ENCODE peak calls at places on chromosomes 1 and 21, in nine cellular contexts. V is breast epithelium, O is NB4, R is tibial nerve, C is fibroblast of the aortic adventitia, T is fibroblast of lung, M is thoracic aorta, X is GM12865, P is AG04449. Q is an unnamed sample.

GRCh38 chr1:73205294-73205973 is 923.1 kb upstream of the NEGR1 start:
- DNase-seq in V (no peak), O (peak; percentile 13), R (no peak), C (no peak), T (no peak), M (no peak), X (peak; percentile 1), P (no peak), Q (no peak)

GRCh38 chr1:187627516-187627915 is 798.8 kb downstream of the PLA2G4A start:
- DNase-seq in V (no peak), O (no peak), R (no peak), C (no peak), T (no peak), M (no peak), X (no peak), P (no peak), Q (no peak)

GRCh38 chr21:42616366-42617340 is 36.8 kb upstream of the PDE9A start:
- DNase-seq in V (no peak), O (no peak), R (no peak), C (no peak), T (no peak), M (no peak), X (no peak), P (no peak), Q (no peak)

GRCh38 chr1:230426246-230427101 is at the start of gene PGBD5:
- DNase-seq in V (peak; percentile 22), O (peak; percentile 86), R (no peak), C (peak; percentile 37), T (peak; percentile 48), M (no peak), X (peak; percentile 41), P (no peak), Q (no peak)

GRCh38 chr21:44496900-44497550 is 41.7 kb downstream of the LRRC3 start:
- DNase-seq in V (no peak), O (no peak), R (no peak), C (no peak), T (no peak), M (no peak), X (no peak), P (no peak), Q (no peak)

GRCh38 chr1:86062458-86062857 is 94.1 kb downstream of the COL24A1 start:
- DNase-seq in V (no peak), O (no peak), R (no peak), C (no peak), T (no peak), M (no peak), X (no peak), P (no peak), Q (no peak)

GRCh38 chr1:211326528-211327340 is at the start of gene TRAF5:
- DNase-seq in V (no peak), O (peak; percentile 65), R (no peak), C (peak; percentile 59), T (peak; percentile 59), M (no peak), X (peak; percentile 78), P (no peak), Q (no peak)

GRCh38 chr1:192126030-192126619 is 32.1 kb upstream of the RGS18 start:
- DNase-seq in V (no peak), O (no peak), R (no peak), C (no peak), T (no peak), M (no peak), X (no peak), P (no peak), Q (no peak)

GRCh38 chr21:37423103-37423502 is 56.5 kb downstream of the DYRK1A start:
- DNase-seq in V (no peak), O (no peak), R (no peak), C (no peak), T (no peak), M (no peak), X (no peak), P (no peak), Q (no peak)

GRCh38 chr1:35046730-35047129 is 15.0 kb upstream of the ZMYM6 start:
- DNase-seq in V (peak; percentile 54), O (no peak), R (no peak), C (no peak), T (no peak), M (no peak), X (no peak), P (no peak), Q (no peak)

GRCh38 chr21:35256468-35256988 is 207.4 kb upstream of the RUNX1 start:
- DNase-seq in V (peak; percentile 76), O (no peak), R (peak; percentile 45), C (peak; percentile 100), T (peak; percentile 99), M (peak; percentile 75), X (no peak), P (peak; percentile 95), Q (peak; percentile 96)

GRCh38 chr1:41664861-41665640 is 180.6 kb upstream of the EDN2 start:
- DNase-seq in V (peak; percentile 93), O (no peak), R (no peak), C (peak; percentile 80), T (peak; percentile 69), M (no peak), X (no peak), P (no peak), Q (peak; percentile 59)

GRCh38 chr1:62437273-62437945 is 560 bp downstream of the USP1 start:
- DNase-seq in V (peak; percentile 51), O (peak; percentile 51), R (no peak), C (peak; percentile 14), T (peak; percentile 23), M (no peak), X (no peak), P (no peak), Q (no peak)

GRCh38 chr1:188359315-188359714 is 1530.6 kb downstream of the PLA2G4A start:
- DNase-seq in V (no peak), O (no peak), R (no peak), C (no peak), T (no peak), M (no peak), X (no peak), P (no peak), Q (no peak)

GRCh38 chr21:42025392-42026071 is 15.4 kb upstream of the ZBTB21 start:
- DNase-seq in V (no peak), O (no peak), R (no peak), C (peak; percentile 66), T (peak; percentile 79), M (no peak), X (no peak), P (peak; percentile 46), Q (no peak)

GRCh38 chr1:183584155-183584554 is 6.1 kb downstream of the NCF2 start:
- DNase-seq in V (no peak), O (no peak), R (no peak), C (no peak), T (no peak), M (no peak), X (no peak), P (no peak), Q (no peak)

GRCh38 chr1:152022521-152022920 is 14.3 kb downstream of the S100A11 start:
- DNase-seq in V (no peak), O (no peak), R (no peak), C (no peak), T (no peak), M (no peak), X (no peak), P (no peak), Q (no peak)

GRCh38 chr1:7375329-7375728 is 395.8 kb upstream of the VAMP3 start:
- DNase-seq in V (peak; percentile 13), O (no peak), R (no peak), C (no peak), T (no peak), M (no peak), X (no peak), P (no peak), Q (no peak)

GRCh38 chr1:99650021-99650420 is 4.1 kb downstream of the PALMD start:
- DNase-seq in V (peak; percentile 32), O (no peak), R (no peak), C (no peak), T (no peak), M (no peak), X (no peak), P (no peak), Q (no peak)

GRCh38 chr1:99645699-99646531 is at the start of gene PALMD:
- DNase-seq in V (peak; percentile 62), O (no peak), R (no peak), C (no peak), T (no peak), M (no peak), X (peak; percentile 11), P (no peak), Q (no peak)

GRCh38 chr1:99647460-99647859 is 1.5 kb downstream of the PALMD start:
- DNase-seq in V (no peak), O (no peak), R (no peak), C (no peak), T (no peak), M (no peak), X (no peak), P (no peak), Q (no peak)

GRCh38 chr1:99646885-99647284 is 972 bp downstream of the PALMD start:
- DNase-seq in V (no peak), O (no peak), R (no peak), C (no peak), T (no peak), M (no peak), X (no peak), P (no peak), Q (no peak)

DNA sequence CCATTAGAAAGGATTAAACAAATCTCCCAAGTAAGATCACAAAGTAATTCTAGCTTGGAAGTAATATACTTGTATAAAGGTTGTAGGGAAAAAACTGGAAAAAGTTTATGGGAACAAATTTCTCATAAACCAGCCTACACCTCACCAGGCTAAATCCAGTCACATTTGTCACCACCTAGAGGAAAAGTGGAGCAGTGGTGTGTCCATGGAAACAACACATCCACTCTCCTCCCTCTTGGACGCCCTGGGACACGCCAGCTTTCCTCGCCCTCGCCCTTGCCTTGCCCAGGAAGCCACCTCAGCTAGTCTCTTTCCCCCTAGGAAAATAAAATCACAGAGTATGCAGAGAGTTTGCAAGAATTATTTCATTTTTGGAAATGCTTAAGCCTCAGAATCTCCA is 2.2 kb downstream of the PALMD start:
- DNase-seq in V (peak; percentile 31), O (no peak), R (no peak), C (no peak), T (no peak), M (no peak), X (no peak), P (no peak), Q (no peak)
- TF ChIP-seq CTCF in V (no peak), O (no peak), R (peak; percentile 27), C (no peak), T (no peak), M (no peak), X (no peak), P (peak; percentile 34), Q (no peak)

GRCh38 chr1:36160949-36161485 is 5.1 kb downstream of the MAP7D1 start:
- DNase-seq in V (peak; percentile 57), O (peak; percentile 90), R (peak; percentile 40), C (peak; percentile 60), T (peak; percentile 63), M (no peak), X (peak; percentile 88), P (no peak), Q (no peak)
- TF ChIP-seq CTCF in V (peak; percentile 11), O (peak; percentile 38), R (peak; percentile 27), C (peak; percentile 52), T (peak; percentile 41), M (no peak), X (peak; percentile 26), P (peak; percentile 33), Q (peak; percentile 53)

GRCh38 chr1:110963666-110964399 is at the start of gene LRIF1:
- DNase-seq in V (peak; percentile 99), O (peak; percentile 99), R (peak; percentile 98), C (peak; percentile 99), T (peak; percentile 100), M (peak; percentile 93), X (peak; percentile 100), P (peak; percentile 97), Q (peak; percentile 98)
- TF ChIP-seq CTCF in V (peak; percentile 79), O (no peak), R (peak; percentile 43), C (peak; percentile 68), T (peak; percentile 17), M (peak; percentile 48), X (peak; percentile 51), P (peak; percentile 53), Q (peak; percentile 57)

GRCh38 chr1:32539584-32540571 is 651 bp downstream of the ZBTB8A start:
- DNase-seq in V (no peak), O (peak; percentile 44), R (no peak), C (peak; percentile 49), T (peak; percentile 43), M (no peak), X (peak; percentile 43), P (no peak), Q (peak; percentile 11)
- TF ChIP-seq CTCF in V (no peak), O (no peak), R (no peak), C (no peak), T (no peak), M (no peak), X (no peak), P (no peak), Q (no peak)